ENCODE peak calls at places on chromosomes 3 and 15, in ten cellular contexts. One of them, this sample, is unnamed.

GRCh38 chr3:183591881-183592521 is 36.5 kb upstream of the KLHL6 start:
- DNase-seq in CD8-positive, alpha-beta memory T cell: peak
- DNase-seq in endodermal cell: peak
- DNase-seq in neuronal stem cell: no peak
- DNase-seq in IMR-90: no peak
- DNase-seq in H1: no peak
- DNase-seq in left ventricle myocardium inferior: no peak
- DNase-seq in CD8-positive, alpha-beta T cell: no peak
- DNase-seq in SJCRH30: no peak
- DNase-seq in WERI-Rb-1: no peak
- DNase-seq in this sample: no peak

GRCh38 chr3:8220291-8220690 is 281.3 kb upstream of the LMCD1 start:
- DNase-seq in WERI-Rb-1: no peak
- DNase-seq in neuronal stem cell: no peak
- DNase-seq in left ventricle myocardium inferior: no peak
- DNase-seq in CD8-positive, alpha-beta memory T cell: no peak
- DNase-seq in endodermal cell: no peak
- DNase-seq in CD8-positive, alpha-beta T cell: no peak
- DNase-seq in SJCRH30: no peak
- DNase-seq in H1: no peak
- DNase-seq in IMR-90: no peak
- DNase-seq in this sample: no peak

GRCh38 chr15:79427781-79428598 is 4.1 kb upstream of the MINAR1 start:
- DNase-seq in CD8-positive, alpha-beta memory T cell: no peak
- DNase-seq in endodermal cell: no peak
- DNase-seq in WERI-Rb-1: no peak
- DNase-seq in IMR-90: no peak
- DNase-seq in neuronal stem cell: no peak
- DNase-seq in left ventricle myocardium inferior: no peak
- DNase-seq in CD8-positive, alpha-beta T cell: no peak
- DNase-seq in SJCRH30: no peak
- DNase-seq in H1: no peak
- DNase-seq in this sample: no peak

GRCh38 chr15:90192961-90193786 is 8.0 kb upstream of the SEMA4B start:
- DNase-seq in neuronal stem cell: no peak
- DNase-seq in left ventricle myocardium inferior: no peak
- DNase-seq in SJCRH30: no peak
- DNase-seq in CD8-positive, alpha-beta T cell: no peak
- DNase-seq in endodermal cell: no peak
- DNase-seq in H1: no peak
- DNase-seq in WERI-Rb-1: peak
- DNase-seq in CD8-positive, alpha-beta memory T cell: peak
- DNase-seq in IMR-90: peak
- DNase-seq in this sample: no peak

GRCh38 chr3:168275662-168276061 is 179.9 kb upstream of the GOLIM4 start:
- DNase-seq in endodermal cell: no peak
- DNase-seq in IMR-90: no peak
- DNase-seq in WERI-Rb-1: no peak
- DNase-seq in CD8-positive, alpha-beta T cell: no peak
- DNase-seq in SJCRH30: no peak
- DNase-seq in neuronal stem cell: no peak
- DNase-seq in CD8-positive, alpha-beta memory T cell: no peak
- DNase-seq in left ventricle myocardium inferior: no peak
- DNase-seq in H1: no peak
- DNase-seq in this sample: no peak

GRCh38 chr3:101722394-101723173 is 1.8 kb upstream of the CEP97 start:
- DNase-seq in CD8-positive, alpha-beta memory T cell: peak
- DNase-seq in SJCRH30: no peak
- DNase-seq in endodermal cell: no peak
- DNase-seq in H1: no peak
- DNase-seq in CD8-positive, alpha-beta T cell: no peak
- DNase-seq in IMR-90: no peak
- DNase-seq in WERI-Rb-1: no peak
- DNase-seq in left ventricle myocardium inferior: no peak
- DNase-seq in neuronal stem cell: no peak
- DNase-seq in this sample: no peak

GRCh38 chr3:16066975-16067374 is 107.5 kb upstream of the GALNT15 start:
- DNase-seq in CD8-positive, alpha-beta T cell: no peak
- DNase-seq in SJCRH30: no peak
- DNase-seq in endodermal cell: no peak
- DNase-seq in CD8-positive, alpha-beta memory T cell: no peak
- DNase-seq in WERI-Rb-1: no peak
- DNase-seq in left ventricle myocardium inferior: no peak
- DNase-seq in H1: no peak
- DNase-seq in IMR-90: peak
- DNase-seq in neuronal stem cell: no peak
- DNase-seq in this sample: no peak

GRCh38 chr3:154142608-154143007 is 21.4 kb downstream of the ARHGEF26 start:
- DNase-seq in H1: no peak
- DNase-seq in left ventricle myocardium inferior: no peak
- DNase-seq in CD8-positive, alpha-beta memory T cell: no peak
- DNase-seq in WERI-Rb-1: no peak
- DNase-seq in endodermal cell: no peak
- DNase-seq in IMR-90: no peak
- DNase-seq in CD8-positive, alpha-beta T cell: no peak
- DNase-seq in neuronal stem cell: no peak
- DNase-seq in SJCRH30: no peak
- DNase-seq in this sample: no peak

GRCh38 chr3:46640927-46641326 is 28.6 kb downstream of the FAM240A start:
- DNase-seq in CD8-positive, alpha-beta memory T cell: no peak
- DNase-seq in left ventricle myocardium inferior: no peak
- DNase-seq in IMR-90: no peak
- DNase-seq in neuronal stem cell: no peak
- DNase-seq in SJCRH30: no peak
- DNase-seq in endodermal cell: no peak
- DNase-seq in CD8-positive, alpha-beta T cell: no peak
- DNase-seq in H1: no peak
- DNase-seq in WERI-Rb-1: no peak
- DNase-seq in this sample: no peak

GRCh38 chr15:46735115-46735514 is 982.2 kb upstream of the SEMA6D start:
- DNase-seq in CD8-positive, alpha-beta T cell: no peak
- DNase-seq in left ventricle myocardium inferior: no peak
- DNase-seq in neuronal stem cell: no peak
- DNase-seq in H1: no peak
- DNase-seq in CD8-positive, alpha-beta memory T cell: no peak
- DNase-seq in WERI-Rb-1: no peak
- DNase-seq in endodermal cell: no peak
- DNase-seq in SJCRH30: no peak
- DNase-seq in IMR-90: no peak
- DNase-seq in this sample: no peak

GRCh38 chr15:70018646-70019600 is 78.8 kb downstream of the TLE3 start:
- DNase-seq in left ventricle myocardium inferior: no peak
- DNase-seq in endodermal cell: no peak
- DNase-seq in CD8-positive, alpha-beta T cell: no peak
- DNase-seq in IMR-90: no peak
- DNase-seq in WERI-Rb-1: peak
- DNase-seq in neuronal stem cell: no peak
- DNase-seq in SJCRH30: no peak
- DNase-seq in H1: no peak
- DNase-seq in CD8-positive, alpha-beta memory T cell: no peak
- DNase-seq in this sample: peak

GRCh38 chr15:35514759-35515158 is 31.2 kb downstream of the DPH6 start:
- DNase-seq in SJCRH30: no peak
- DNase-seq in H1: no peak
- DNase-seq in CD8-positive, alpha-beta memory T cell: no peak
- DNase-seq in neuronal stem cell: no peak
- DNase-seq in IMR-90: peak
- DNase-seq in left ventricle myocardium inferior: no peak
- DNase-seq in endodermal cell: no peak
- DNase-seq in CD8-positive, alpha-beta T cell: no peak
- DNase-seq in WERI-Rb-1: no peak
- DNase-seq in this sample: no peak

GRCh38 chr3:20846081-20846480 is 660.1 kb upstream of the SGO1 start:
- DNase-seq in CD8-positive, alpha-beta memory T cell: no peak
- DNase-seq in endodermal cell: no peak
- DNase-seq in CD8-positive, alpha-beta T cell: no peak
- DNase-seq in WERI-Rb-1: no peak
- DNase-seq in H1: no peak
- DNase-seq in SJCRH30: no peak
- DNase-seq in neuronal stem cell: no peak
- DNase-seq in IMR-90: no peak
- DNase-seq in left ventricle myocardium inferior: no peak
- DNase-seq in this sample: no peak

GRCh38 chr15:75532413-75533250 is 46.5 kb downstream of the PTPN9 start:
- DNase-seq in neuronal stem cell: peak
- DNase-seq in IMR-90: peak
- DNase-seq in left ventricle myocardium inferior: peak
- DNase-seq in endodermal cell: peak
- DNase-seq in SJCRH30: peak
- DNase-seq in H1: peak
- DNase-seq in WERI-Rb-1: peak
- DNase-seq in CD8-positive, alpha-beta T cell: no peak
- DNase-seq in CD8-positive, alpha-beta memory T cell: no peak
- DNase-seq in this sample: no peak

DNA sequence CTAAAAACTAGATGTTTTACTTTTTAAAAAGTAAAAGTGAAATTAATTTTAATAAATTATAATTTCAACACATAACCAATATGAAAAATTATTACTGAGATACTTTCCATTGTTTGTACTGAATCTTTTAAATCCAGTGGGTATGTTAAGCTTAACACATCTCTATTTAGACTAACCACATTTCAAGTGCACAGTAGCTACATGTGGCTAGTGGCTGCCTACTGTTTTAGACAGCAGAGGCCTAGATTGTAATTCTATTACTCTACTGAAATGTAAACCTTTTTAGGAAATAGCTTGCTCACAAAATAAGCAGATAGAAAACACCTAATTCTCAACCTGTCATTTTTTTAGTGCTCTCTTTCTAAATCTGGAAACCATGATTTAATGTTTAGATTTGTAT is 4.9 kb downstream of the TCAIM start:
- DNase-seq in WERI-Rb-1: no peak
- DNase-seq in H1: no peak
- DNase-seq in CD8-positive, alpha-beta T cell: no peak
- DNase-seq in SJCRH30: no peak
- DNase-seq in IMR-90: no peak
- DNase-seq in neuronal stem cell: no peak
- DNase-seq in left ventricle myocardium inferior: no peak
- DNase-seq in CD8-positive, alpha-beta memory T cell: no peak
- DNase-seq in endodermal cell: no peak
- DNase-seq in this sample: no peak
- H3K27ac ChIP-seq in WERI-Rb-1: no peak
- H3K27ac ChIP-seq in H1: no peak
- H3K27ac ChIP-seq in CD8-positive, alpha-beta T cell: no peak
- H3K27ac ChIP-seq in SJCRH30: no peak
- H3K27ac ChIP-seq in IMR-90: no peak
- H3K27ac ChIP-seq in neuronal stem cell: no peak
- H3K27ac ChIP-seq in left ventricle myocardium inferior: no peak
- H3K27ac ChIP-seq in CD8-positive, alpha-beta memory T cell: no peak
- H3K27ac ChIP-seq in endodermal cell: no peak
- H3K27ac ChIP-seq in this sample: no peak

DNA sequence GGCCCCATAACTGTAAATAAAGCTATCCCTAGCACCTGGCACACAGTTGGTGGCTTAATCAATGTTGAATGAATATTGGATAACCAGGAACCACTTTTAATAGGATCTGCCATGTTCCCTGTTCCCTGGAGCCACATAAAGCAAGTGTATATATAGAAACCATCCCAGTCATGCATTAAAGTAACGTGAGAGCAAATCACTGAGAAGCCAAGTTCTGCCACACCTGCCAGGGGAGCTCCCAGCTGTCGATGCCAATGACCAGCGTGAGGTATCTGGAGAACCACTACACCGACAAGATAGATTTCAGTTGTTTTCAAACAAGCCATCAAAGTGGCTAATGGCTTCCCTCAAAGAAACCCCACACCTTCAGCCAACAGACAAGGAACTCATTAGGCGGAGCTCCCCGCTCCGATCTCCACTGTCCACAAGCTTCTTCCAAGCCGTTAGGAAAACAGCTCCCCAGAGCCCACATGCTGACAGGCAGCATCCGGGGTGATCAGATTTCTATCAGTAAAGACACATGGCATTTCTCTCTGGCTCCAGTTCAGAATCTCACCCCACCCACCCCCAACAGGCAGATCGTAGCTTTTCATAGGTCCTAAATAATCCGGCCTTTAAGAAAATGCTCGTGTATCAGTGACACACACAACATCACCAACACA is 54.3 kb upstream of the SPATA12 start:
- DNase-seq in SJCRH30: peak
- DNase-seq in left ventricle myocardium inferior: no peak
- DNase-seq in endodermal cell: no peak
- DNase-seq in CD8-positive, alpha-beta memory T cell: no peak
- DNase-seq in CD8-positive, alpha-beta T cell: no peak
- DNase-seq in IMR-90: no peak
- DNase-seq in H1: no peak
- DNase-seq in WERI-Rb-1: no peak
- DNase-seq in neuronal stem cell: no peak
- DNase-seq in this sample: no peak
- H3K27ac ChIP-seq in SJCRH30: peak
- H3K27ac ChIP-seq in left ventricle myocardium inferior: no peak
- H3K27ac ChIP-seq in endodermal cell: no peak
- H3K27ac ChIP-seq in CD8-positive, alpha-beta memory T cell: no peak
- H3K27ac ChIP-seq in CD8-positive, alpha-beta T cell: no peak
- H3K27ac ChIP-seq in IMR-90: peak
- H3K27ac ChIP-seq in H1: no peak
- H3K27ac ChIP-seq in WERI-Rb-1: no peak
- H3K27ac ChIP-seq in neuronal stem cell: no peak
- H3K27ac ChIP-seq in this sample: peak

DNA sequence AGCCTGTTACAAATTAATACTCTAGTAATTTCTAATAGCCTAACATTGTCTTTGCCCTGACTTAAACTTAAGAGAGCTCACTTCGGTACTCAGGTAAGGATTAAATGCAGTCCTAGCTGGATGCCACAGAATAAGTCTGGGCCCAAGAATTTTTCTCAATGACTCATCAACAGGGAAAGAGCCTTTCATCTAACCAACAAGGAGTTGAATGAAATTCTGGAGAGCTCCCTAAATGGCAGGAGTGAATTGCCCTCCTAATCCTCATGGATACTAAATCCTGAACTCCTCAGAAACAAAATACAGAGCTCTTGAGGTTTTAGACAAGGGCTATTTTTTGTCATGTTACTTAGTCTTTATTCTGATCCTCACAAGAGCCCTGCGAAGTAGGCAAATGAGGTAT is 159.5 kb downstream of the PLCH1 start:
- DNase-seq in IMR-90: no peak
- DNase-seq in CD8-positive, alpha-beta T cell: no peak
- DNase-seq in CD8-positive, alpha-beta memory T cell: no peak
- DNase-seq in H1: no peak
- DNase-seq in endodermal cell: peak
- DNase-seq in left ventricle myocardium inferior: no peak
- DNase-seq in SJCRH30: no peak
- DNase-seq in WERI-Rb-1: no peak
- DNase-seq in neuronal stem cell: peak
- DNase-seq in this sample: no peak
- H3K27ac ChIP-seq in IMR-90: no peak
- H3K27ac ChIP-seq in CD8-positive, alpha-beta T cell: no peak
- H3K27ac ChIP-seq in CD8-positive, alpha-beta memory T cell: no peak
- H3K27ac ChIP-seq in H1: no peak
- H3K27ac ChIP-seq in endodermal cell: no peak
- H3K27ac ChIP-seq in left ventricle myocardium inferior: no peak
- H3K27ac ChIP-seq in SJCRH30: no peak
- H3K27ac ChIP-seq in WERI-Rb-1: no peak
- H3K27ac ChIP-seq in neuronal stem cell: peak
- H3K27ac ChIP-seq in this sample: no peak

GRCh38 chr3:32249184-32249782 is 10.8 kb downstream of the CMTM8 start:
- DNase-seq in CD8-positive, alpha-beta memory T cell: no peak
- DNase-seq in H1: no peak
- DNase-seq in neuronal stem cell: no peak
- DNase-seq in left ventricle myocardium inferior: no peak
- DNase-seq in endodermal cell: no peak
- DNase-seq in SJCRH30: no peak
- DNase-seq in WERI-Rb-1: no peak
- DNase-seq in CD8-positive, alpha-beta T cell: no peak
- DNase-seq in IMR-90: peak
- DNase-seq in this sample: no peak
- H3K27ac ChIP-seq in CD8-positive, alpha-beta memory T cell: no peak
- H3K27ac ChIP-seq in H1: no peak
- H3K27ac ChIP-seq in neuronal stem cell: no peak
- H3K27ac ChIP-seq in left ventricle myocardium inferior: no peak
- H3K27ac ChIP-seq in endodermal cell: no peak
- H3K27ac ChIP-seq in SJCRH30: no peak
- H3K27ac ChIP-seq in WERI-Rb-1: no peak
- H3K27ac ChIP-seq in CD8-positive, alpha-beta T cell: no peak
- H3K27ac ChIP-seq in IMR-90: no peak
- H3K27ac ChIP-seq in this sample: no peak

This sample was measured in pancreas.